ENCODE peak calls at places on chromosomes 13 and 19, in five cellular contexts. A is HEK293T, P is NT2/D1, M is H1, L is GM12878. C is an unnamed sample.

GRCh38 chr19:49594157-49595005 is 3.4 kb downstream of the PRR12 start:
- DNase-seq in A (no peak), P (no peak), M (no peak), L (no peak), C (no peak)

GRCh38 chr13:19123502-19123901 is 58.1 kb downstream of the TUBA3C start:
- DNase-seq in A (no peak), P (no peak), M (no peak), L (no peak), C (no peak)

GRCh38 chr13:42478531-42479156 is 95.3 kb upstream of the TNFSF11 start:
- DNase-seq in A (peak), P (peak), M (no peak), L (no peak), C (no peak)

GRCh38 chr19:5282926-5283325 is 57.7 kb downstream of the PTPRS start:
- DNase-seq in A (no peak), P (no peak), M (no peak), L (no peak), C (no peak)

GRCh38 chr19:48933382-48933932 is at the start of gene DHDH:
- DNase-seq in A (peak), P (peak), M (peak), L (peak), C (peak)

GRCh38 chr13:90197722-90198121 is 1149.8 kb upstream of the MIR17HG start:
- DNase-seq in A (no peak), P (no peak), M (no peak), L (no peak), C (no peak)

GRCh38 chr13:30585748-30586262 is 31.9 kb upstream of the USPL1 start:
- DNase-seq in A (no peak), P (no peak), M (no peak), L (no peak), C (no peak)

GRCh38 chr19:45217957-45218334 is 27.3 kb downstream of the EXOC3L2 start:
- DNase-seq in A (no peak), P (no peak), M (no peak), L (no peak), C (no peak)

GRCh38 chr19:34141036-34141435 is 31.3 kb upstream of the LSM14A start:
- DNase-seq in A (no peak), P (no peak), M (no peak), L (no peak), C (no peak)

GRCh38 chr13:113947321-113948033 is 26.4 kb downstream of the C13orf46 start:
- DNase-seq in A (no peak), P (no peak), M (no peak), L (no peak), C (no peak)

GRCh38 chr19:1154731-1155351 is 19.2 kb downstream of the SBNO2 start:
- DNase-seq in A (no peak), P (no peak), M (no peak), L (no peak), C (peak)

GRCh38 chr19:9828551-9829063 is 889 bp downstream of the UBL5 start:
- DNase-seq in A (no peak), P (no peak), M (no peak), L (no peak), C (no peak)

GRCh38 chr13:93243375-93244063 is 16.9 kb downstream of the GPC6 start:
- DNase-seq in A (no peak), P (no peak), M (no peak), L (no peak), C (no peak)

GRCh38 chr19:5170329-5170745 is 170.3 kb downstream of the PTPRS start:
- DNase-seq in A (peak), P (no peak), M (no peak), L (no peak), C (no peak)

GRCh38 chr13:36639610-36640009 is 34.2 kb upstream of the SERTM1 start:
- DNase-seq in A (no peak), P (no peak), M (no peak), L (no peak), C (no peak)
- TF ChIP-seq SUZ12 in A (no peak), P (no peak), M (no peak), L (no peak), C (no peak)

DNA sequence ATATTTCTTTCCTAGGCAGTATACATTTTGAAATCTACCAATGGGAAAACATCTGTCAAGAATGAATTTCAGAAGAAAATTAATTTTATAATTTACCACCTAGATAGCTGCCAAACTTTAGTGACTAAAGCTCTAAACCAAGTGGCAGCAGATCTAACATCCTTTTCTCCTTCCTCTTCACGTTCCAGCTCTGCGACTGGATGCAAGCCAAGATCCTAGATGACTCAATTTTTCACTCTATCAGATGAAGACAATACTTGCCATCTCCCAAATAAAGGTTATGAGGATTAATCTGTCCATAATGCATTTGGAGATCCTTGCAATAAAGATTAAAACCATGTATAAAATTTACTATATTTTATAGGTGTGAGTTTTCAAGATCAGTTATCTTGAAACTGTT is 66.7 kb upstream of the MIR17HG start:
- DNase-seq in A (no peak), P (no peak), M (no peak), L (no peak), C (no peak)
- TF ChIP-seq SUZ12 in A (no peak), P (no peak), M (no peak), L (no peak), C (no peak)

GRCh38 chr13:106804996-106805395 is 237.1 kb upstream of the ARGLU1 start:
- DNase-seq in A (no peak), P (no peak), M (no peak), L (no peak), C (no peak)
- TF ChIP-seq SUZ12 in A (no peak), P (no peak), M (no peak), L (no peak), C (no peak)

DNA sequence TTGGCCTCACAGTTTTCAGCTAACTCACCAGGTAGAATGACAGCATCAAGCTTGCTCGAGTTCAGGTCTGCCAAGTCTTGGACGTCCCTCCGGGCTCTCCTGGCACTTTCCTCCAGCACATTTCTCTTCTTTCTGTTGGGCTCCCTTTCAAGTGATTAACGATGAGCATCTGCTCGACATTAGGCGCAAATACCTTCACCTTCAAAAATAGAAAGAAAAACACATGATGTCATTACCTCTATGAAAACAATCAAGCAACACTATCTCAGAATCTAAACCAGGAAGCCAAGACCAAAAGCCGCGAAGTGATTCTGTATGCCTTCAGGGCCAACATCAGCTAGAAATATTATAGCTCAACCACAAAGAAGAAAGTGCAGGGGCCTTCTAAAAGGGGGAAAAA is 15.4 kb upstream of the CLN5 start:
- DNase-seq in A (no peak), P (no peak), M (no peak), L (no peak), C (no peak)
- TF ChIP-seq SUZ12 in A (no peak), P (no peak), M (no peak), L (no peak), C (no peak)

DNA sequence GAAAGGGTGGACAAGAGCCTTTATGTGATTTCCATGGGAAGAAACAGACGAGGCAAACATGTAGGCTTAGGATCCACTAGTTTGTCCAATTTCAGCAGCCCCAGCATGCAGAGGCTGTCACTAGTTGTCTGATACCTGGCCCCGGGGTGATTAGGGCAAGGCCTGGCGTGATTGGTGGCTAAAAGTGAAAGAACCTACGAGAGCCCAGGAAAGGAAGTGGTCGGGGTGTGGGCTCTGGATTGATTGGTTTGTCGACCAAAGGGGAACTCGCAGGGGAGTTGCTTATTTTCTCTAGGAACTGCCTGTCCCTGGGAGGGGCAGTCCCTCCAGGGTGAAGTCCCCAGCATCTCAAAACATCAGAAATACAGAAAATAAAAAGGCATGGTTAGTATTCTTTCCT is 64.2 kb upstream of the UQCRFS1 start:
- DNase-seq in A (no peak), P (no peak), M (no peak), L (peak), C (no peak)
- TF ChIP-seq SUZ12 in A (no peak), P (no peak), M (no peak), L (no peak), C (no peak)

DNA sequence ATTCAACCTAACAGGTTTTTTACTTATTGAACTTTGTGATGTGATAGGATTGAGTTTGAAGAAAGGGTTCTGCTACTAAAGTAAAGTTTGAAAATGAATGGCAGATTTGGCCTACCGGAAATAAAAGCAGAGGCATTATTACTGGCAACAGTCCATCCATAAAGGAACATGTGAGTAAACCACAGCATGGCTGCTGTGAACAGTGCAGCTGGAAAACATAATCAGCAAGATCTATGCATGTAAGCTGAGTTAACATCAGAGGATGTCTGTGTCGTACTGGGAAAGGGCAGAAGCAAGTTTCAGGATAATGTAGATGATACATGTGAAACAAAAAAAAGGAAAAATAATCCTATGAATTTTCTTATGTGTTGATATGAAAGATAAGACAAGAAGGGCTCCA is 87.6 kb downstream of the CYSLTR2 start:
- DNase-seq in A (no peak), P (no peak), M (no peak), L (no peak), C (no peak)
- TF ChIP-seq SUZ12 in A (no peak), P (no peak), M (no peak), L (no peak), C (no peak)

GRCh38 chr19:13173129-13173737 is 23.0 kb downstream of the IER2 start:
- DNase-seq in A (no peak), P (no peak), M (no peak), L (no peak), C (no peak)

GRCh38 chr19:13171146-13171545 is 20.9 kb downstream of the IER2 start:
- DNase-seq in A (no peak), P (no peak), M (no peak), L (no peak), C (no peak)

GRCh38 chr19:13169769-13170168 is 19.6 kb downstream of the IER2 start:
- DNase-seq in A (peak), P (no peak), M (no peak), L (no peak), C (no peak)

GRCh38 chr19:13176345-13176744 is 26.1 kb downstream of the IER2 start:
- DNase-seq in A (no peak), P (no peak), M (no peak), L (no peak), C (no peak)

GRCh38 chr19:13172335-13173128 is 22.3 kb downstream of the IER2 start:
- DNase-seq in A (peak), P (no peak), M (no peak), L (no peak), C (no peak)
- TF ChIP-seq SUZ12 in A (no peak), P (no peak), M (no peak), L (no peak), C (no peak)

GRCh38 chr13:94483970-94484369 is 4.5 kb upstream of the DCT start:
- DNase-seq in A (no peak), P (no peak), M (no peak), L (no peak), C (no peak)

GRCh38 chr13:94481966-94482365 is 2.5 kb upstream of the DCT start:
- DNase-seq in A (no peak), P (no peak), M (no peak), L (no peak), C (peak)

GRCh38 chr13:94480672-94481145 is 1.2 kb upstream of the DCT start:
- DNase-seq in A (no peak), P (no peak), M (no peak), L (no peak), C (no peak)

GRCh38 chr13:94478913-94479312 is 569 bp downstream of the DCT start:
- DNase-seq in A (no peak), P (no peak), M (no peak), L (no peak), C (no peak)

GRCh38 chr13:94479559-94480095 is at the start of gene DCT:
- DNase-seq in A (no peak), P (no peak), M (no peak), L (no peak), C (no peak)
- TF ChIP-seq SUZ12 in A (no peak), P (no peak), M (no peak), L (no peak), C (no peak)

C was measured in HepG2.